ENCODE peak calls at places on chromosome 11, in ten cellular contexts. One of them, this sample, is unnamed.

GRCh38 chr11:131025421-131026126 is 109.3 kb upstream of the SNX19 start:
- ATAC-seq in aorta: no peak
- ATAC-seq in effector memory CD8-positive, alpha-beta T cell: no peak
- ATAC-seq in naive thymus-derived CD8-positive, alpha-beta T cell: no peak
- ATAC-seq in stimulated activated naive CD8-positive, alpha-beta T cell treated with anti-CD3 and anti-CD28 coated beads, Interleukin-15, amount 100 ng/mL, for 72 hours: no peak
- ATAC-seq in omental fat pad: no peak
- ATAC-seq in foreskin keratinocyte: no peak
- ATAC-seq in lower lobe of right lung: no peak
- ATAC-seq in mucosa of descending colon: no peak
- ATAC-seq in heart right ventricle: no peak
- ATAC-seq in this sample: peak; percentile 59

GRCh38 chr11:19987243-19987870 is 172.9 kb downstream of the DBX1 start:
- ATAC-seq in aorta: no peak
- ATAC-seq in effector memory CD8-positive, alpha-beta T cell: no peak
- ATAC-seq in naive thymus-derived CD8-positive, alpha-beta T cell: no peak
- ATAC-seq in stimulated activated naive CD8-positive, alpha-beta T cell treated with anti-CD3 and anti-CD28 coated beads, Interleukin-15, amount 100 ng/mL, for 72 hours: no peak
- ATAC-seq in omental fat pad: no peak
- ATAC-seq in foreskin keratinocyte: no peak
- ATAC-seq in lower lobe of right lung: no peak
- ATAC-seq in mucosa of descending colon: no peak
- ATAC-seq in heart right ventricle: peak; percentile 33
- ATAC-seq in this sample: no peak

GRCh38 chr11:12556155-12556554 is 118.1 kb upstream of the TEAD1 start:
- ATAC-seq in aorta: peak; percentile 76
- ATAC-seq in effector memory CD8-positive, alpha-beta T cell: no peak
- ATAC-seq in naive thymus-derived CD8-positive, alpha-beta T cell: no peak
- ATAC-seq in stimulated activated naive CD8-positive, alpha-beta T cell treated with anti-CD3 and anti-CD28 coated beads, Interleukin-15, amount 100 ng/mL, for 72 hours: no peak
- ATAC-seq in omental fat pad: peak; percentile 45
- ATAC-seq in foreskin keratinocyte: no peak
- ATAC-seq in lower lobe of right lung: no peak
- ATAC-seq in mucosa of descending colon: no peak
- ATAC-seq in heart right ventricle: peak; percentile 26
- ATAC-seq in this sample: no peak

GRCh38 chr11:12258451-12258850 is 118.9 kb upstream of the PARVA start:
- ATAC-seq in aorta: no peak
- ATAC-seq in effector memory CD8-positive, alpha-beta T cell: no peak
- ATAC-seq in naive thymus-derived CD8-positive, alpha-beta T cell: no peak
- ATAC-seq in stimulated activated naive CD8-positive, alpha-beta T cell treated with anti-CD3 and anti-CD28 coated beads, Interleukin-15, amount 100 ng/mL, for 72 hours: no peak
- ATAC-seq in omental fat pad: no peak
- ATAC-seq in foreskin keratinocyte: peak; percentile 76
- ATAC-seq in lower lobe of right lung: peak; percentile 46
- ATAC-seq in mucosa of descending colon: peak; percentile 78
- ATAC-seq in heart right ventricle: no peak
- ATAC-seq in this sample: peak; percentile 64

GRCh38 chr11:8863838-8864237 is 47.2 kb upstream of the AKIP1 start:
- ATAC-seq in aorta: no peak
- ATAC-seq in effector memory CD8-positive, alpha-beta T cell: no peak
- ATAC-seq in naive thymus-derived CD8-positive, alpha-beta T cell: no peak
- ATAC-seq in stimulated activated naive CD8-positive, alpha-beta T cell treated with anti-CD3 and anti-CD28 coated beads, Interleukin-15, amount 100 ng/mL, for 72 hours: no peak
- ATAC-seq in omental fat pad: no peak
- ATAC-seq in foreskin keratinocyte: peak; percentile 23
- ATAC-seq in lower lobe of right lung: peak; percentile 83
- ATAC-seq in mucosa of descending colon: no peak
- ATAC-seq in heart right ventricle: no peak
- ATAC-seq in this sample: peak; percentile 92

GRCh38 chr11:2778630-2779498 is 79.1 kb upstream of the KCNQ1OT1 start:
- ATAC-seq in aorta: peak; percentile 88
- ATAC-seq in effector memory CD8-positive, alpha-beta T cell: no peak
- ATAC-seq in naive thymus-derived CD8-positive, alpha-beta T cell: no peak
- ATAC-seq in stimulated activated naive CD8-positive, alpha-beta T cell treated with anti-CD3 and anti-CD28 coated beads, Interleukin-15, amount 100 ng/mL, for 72 hours: no peak
- ATAC-seq in omental fat pad: peak; percentile 82
- ATAC-seq in foreskin keratinocyte: peak; percentile 66
- ATAC-seq in lower lobe of right lung: peak; percentile 92
- ATAC-seq in mucosa of descending colon: peak; percentile 90
- ATAC-seq in heart right ventricle: peak; percentile 91
- ATAC-seq in this sample: peak; percentile 94

GRCh38 chr11:71420455-71421241 is 27.5 kb downstream of the DHCR7 start:
- ATAC-seq in aorta: no peak
- ATAC-seq in effector memory CD8-positive, alpha-beta T cell: no peak
- ATAC-seq in naive thymus-derived CD8-positive, alpha-beta T cell: no peak
- ATAC-seq in stimulated activated naive CD8-positive, alpha-beta T cell treated with anti-CD3 and anti-CD28 coated beads, Interleukin-15, amount 100 ng/mL, for 72 hours: no peak
- ATAC-seq in omental fat pad: no peak
- ATAC-seq in foreskin keratinocyte: peak; percentile 31
- ATAC-seq in lower lobe of right lung: peak; percentile 81
- ATAC-seq in mucosa of descending colon: peak; percentile 86
- ATAC-seq in heart right ventricle: no peak
- ATAC-seq in this sample: peak; percentile 63

GRCh38 chr11:102115557-102115956 is 5.3 kb downstream of the YAP1 start:
- ATAC-seq in aorta: no peak
- ATAC-seq in effector memory CD8-positive, alpha-beta T cell: no peak
- ATAC-seq in naive thymus-derived CD8-positive, alpha-beta T cell: no peak
- ATAC-seq in stimulated activated naive CD8-positive, alpha-beta T cell treated with anti-CD3 and anti-CD28 coated beads, Interleukin-15, amount 100 ng/mL, for 72 hours: no peak
- ATAC-seq in omental fat pad: no peak
- ATAC-seq in foreskin keratinocyte: no peak
- ATAC-seq in lower lobe of right lung: peak; percentile 54
- ATAC-seq in mucosa of descending colon: peak; percentile 79
- ATAC-seq in heart right ventricle: no peak
- ATAC-seq in this sample: no peak

GRCh38 chr11:78370406-78371172 is 47.0 kb downstream of the GAB2 start:
- ATAC-seq in aorta: peak; percentile 81
- ATAC-seq in effector memory CD8-positive, alpha-beta T cell: no peak
- ATAC-seq in naive thymus-derived CD8-positive, alpha-beta T cell: no peak
- ATAC-seq in stimulated activated naive CD8-positive, alpha-beta T cell treated with anti-CD3 and anti-CD28 coated beads, Interleukin-15, amount 100 ng/mL, for 72 hours: no peak
- ATAC-seq in omental fat pad: no peak
- ATAC-seq in foreskin keratinocyte: no peak
- ATAC-seq in lower lobe of right lung: peak; percentile 93
- ATAC-seq in mucosa of descending colon: peak; percentile 62
- ATAC-seq in heart right ventricle: peak; percentile 86
- ATAC-seq in this sample: no peak

GRCh38 chr11:35584321-35584720 is 33.9 kb upstream of the FJX1 start:
- ATAC-seq in aorta: no peak
- ATAC-seq in effector memory CD8-positive, alpha-beta T cell: no peak
- ATAC-seq in naive thymus-derived CD8-positive, alpha-beta T cell: no peak
- ATAC-seq in stimulated activated naive CD8-positive, alpha-beta T cell treated with anti-CD3 and anti-CD28 coated beads, Interleukin-15, amount 100 ng/mL, for 72 hours: no peak
- ATAC-seq in omental fat pad: no peak
- ATAC-seq in foreskin keratinocyte: peak; percentile 65
- ATAC-seq in lower lobe of right lung: no peak
- ATAC-seq in mucosa of descending colon: no peak
- ATAC-seq in heart right ventricle: no peak
- ATAC-seq in this sample: no peak

This sample was measured in esophagus mucosa.